ENCODE peak calls at places on chromosomes 12 and 14, in seven cellular contexts. G, H, J, U, I, C and Q are unnamed samples.

GRCh38 chr14:57209561-57209960 is 59.1 kb downstream of the EXOC5 start:
- DNase-seq in G (no peak), H (peak; percentile 73), J (peak; percentile 63), U (peak; percentile 2), I (no peak), C (peak; percentile 25), Q (no peak)

GRCh38 chr14:58313699-58314098 is 15.3 kb downstream of the ARID4A start:
- DNase-seq in G (no peak), H (no peak), J (no peak), U (no peak), I (no peak), C (no peak), Q (no peak)

GRCh38 chr12:119179335-119180021 is 747 bp downstream of the HSPB8 start:
- DNase-seq in G (peak; percentile 89), H (peak; percentile 70), J (peak; percentile 66), U (peak; percentile 69), I (peak; percentile 64), C (peak; percentile 58), Q (no peak)

GRCh38 chr12:69540606-69541386 is 44.5 kb upstream of the CCT2 start:
- DNase-seq in G (no peak), H (peak; percentile 84), J (peak; percentile 49), U (no peak), I (no peak), C (peak; percentile 50), Q (no peak)

GRCh38 chr12:8157484-8158198 is 826 bp downstream of the ZNF705A start:
- DNase-seq in G (no peak), H (peak; percentile 13), J (no peak), U (peak; percentile 69), I (no peak), C (no peak), Q (no peak)

GRCh38 chr12:132530851-132531250 is 40.9 kb downstream of the FBRSL1 start:
- DNase-seq in G (no peak), H (no peak), J (no peak), U (no peak), I (no peak), C (no peak), Q (no peak)

GRCh38 chr12:40016960-40017359 is 88.9 kb downstream of the SLC2A13 start:
- DNase-seq in G (no peak), H (peak; percentile 89), J (no peak), U (peak; percentile 74), I (no peak), C (peak; percentile 96), Q (no peak)

GRCh38 chr12:12870454-12870853 is 20.9 kb upstream of the GPRC5A start:
- DNase-seq in G (no peak), H (peak; percentile 100), J (peak; percentile 98), U (peak; percentile 99), I (no peak), C (peak; percentile 97), Q (no peak)

GRCh38 chr14:77804592-77804991 is 4.7 kb downstream of the ADCK1 start:
- DNase-seq in G (no peak), H (no peak), J (no peak), U (peak; percentile 49), I (no peak), C (peak; percentile 27), Q (no peak)

GRCh38 chr12:68040450-68041075 is 51.3 kb downstream of the IFNG-AS1 start:
- DNase-seq in G (peak; percentile 82), H (peak; percentile 73), J (peak; percentile 72), U (peak; percentile 76), I (peak; percentile 83), C (peak; percentile 77), Q (no peak)

GRCh38 chr14:29016050-29016900 is 249.7 kb downstream of the FOXG1 start:
- DNase-seq in G (peak; percentile 73), H (peak; percentile 51), J (peak; percentile 31), U (peak; percentile 53), I (peak; percentile 35), C (peak; percentile 60), Q (no peak)
- TF ChIP-seq CTCF in G (peak; percentile 95), H (peak; percentile 74), J (peak; percentile 94), U (peak; percentile 31), I (peak; percentile 37), C (peak; percentile 96), Q (peak; percentile 35)

DNA sequence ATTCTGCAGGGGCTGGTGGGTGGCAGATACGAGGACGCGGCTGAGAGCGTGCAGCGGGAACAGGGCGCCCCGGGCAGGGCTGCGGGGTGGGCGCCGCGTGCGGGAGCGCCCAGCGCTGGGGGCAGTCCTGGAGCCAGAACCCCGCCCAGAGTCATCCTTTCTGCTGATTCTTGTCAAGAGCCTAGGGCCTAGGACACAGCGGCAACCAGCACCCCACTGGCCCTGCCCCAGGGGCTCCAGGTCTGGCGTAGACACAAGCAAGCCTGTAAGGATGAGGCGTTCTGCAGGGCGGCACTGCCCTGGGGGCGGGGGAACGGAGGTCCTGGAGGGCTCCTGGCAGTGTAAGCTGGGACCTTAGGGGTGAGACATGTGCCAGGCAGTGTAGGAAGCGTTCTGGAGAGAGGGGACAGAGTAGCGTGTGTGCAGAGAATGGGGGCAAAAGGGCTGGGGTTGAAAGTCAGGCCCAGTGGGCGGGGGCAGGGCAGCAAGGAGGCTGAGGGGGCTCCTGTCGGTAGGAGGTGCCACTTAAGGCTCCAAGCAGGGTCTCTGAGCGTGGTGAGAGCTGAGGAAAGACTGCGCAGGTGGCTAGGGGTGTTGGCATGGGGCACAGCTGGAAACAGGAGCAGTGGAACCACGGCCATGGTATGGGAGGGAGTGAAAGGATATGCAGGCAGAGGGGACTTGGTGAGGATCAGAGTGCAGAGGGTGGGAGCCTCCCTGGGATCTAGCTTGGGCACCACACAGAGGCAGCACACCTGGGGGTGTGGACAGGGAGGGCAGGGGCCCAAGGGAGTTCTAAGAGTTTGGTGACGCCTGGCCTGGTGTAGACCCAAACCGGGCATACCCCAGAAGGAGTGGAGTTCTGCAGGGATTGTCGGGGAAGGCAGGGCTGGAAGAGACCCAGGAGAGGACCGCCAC is 859 bp upstream of the AHNAK2 start:
- DNase-seq in G (no peak), H (no peak), J (no peak), U (no peak), I (no peak), C (no peak), Q (peak; percentile 73)
- H3K4me3 ChIP-seq in G (peak overlapping the region; percentile 27), H (peak overlapping the region; percentile 41), J (peak overlapping the region; percentile 52), U (peak overlapping the region; percentile 30), I (no peak overlapping the region), C (peak overlapping the region; percentile 33), Q (peak overlapping the region; percentile 23)

GRCh38 chr12:6074979-6075585 is 49.4 kb downstream of the VWF start:
- DNase-seq in G (no peak), H (no peak), J (no peak), U (no peak), I (no peak), C (peak; percentile 41), Q (peak; percentile 83)
- TF ChIP-seq CTCF in G (no peak), H (no peak), J (no peak), U (no peak), I (no peak), C (no peak), Q (no peak)

GRCh38 chr14:92607251-92607650 is 93.7 kb downstream of the RIN3 start:
- DNase-seq in G (no peak), H (no peak), J (no peak), U (no peak), I (no peak), C (no peak), Q (no peak)

GRCh38 chr14:92607702-92608429 is 94.3 kb downstream of the RIN3 start:
- DNase-seq in G (no peak), H (peak; percentile 89), J (peak; percentile 80), U (peak; percentile 79), I (no peak), C (peak; percentile 98), Q (no peak)

GRCh38 chr14:92613008-92613658 is 99.6 kb downstream of the RIN3 start:
- DNase-seq in G (peak; percentile 48), H (no peak), J (no peak), U (peak; percentile 47), I (peak; percentile 12), C (no peak), Q (peak; percentile 88)

GRCh38 chr14:92610849-92611271 is 97.3 kb downstream of the RIN3 start:
- DNase-seq in G (no peak), H (no peak), J (no peak), U (no peak), I (no peak), C (no peak), Q (no peak)

GRCh38 chr14:92609955-92610354 is 96.4 kb downstream of the RIN3 start:
- DNase-seq in G (no peak), H (no peak), J (no peak), U (no peak), I (no peak), C (no peak), Q (no peak)
- H3K4me3 ChIP-seq in G (no peak overlapping the region), H (no peak overlapping the region), J (no peak overlapping the region), U (no peak overlapping the region), I (no peak overlapping the region), C (no peak overlapping the region), Q (no peak overlapping the region)

GRCh38 chr14:45664668-45665356 is 411.8 kb upstream of the MIS18BP1 start:
- DNase-seq in G (no peak), H (no peak), J (no peak), U (peak; percentile 9), I (no peak), C (no peak), Q (no peak)
- TF ChIP-seq CTCF in G (no peak), H (no peak), J (no peak), U (no peak), I (no peak), C (no peak), Q (no peak)

GRCh38 chr12:49945394-49946080 is 5.0 kb upstream of the AQP2 start:
- DNase-seq in G (peak; percentile 79), H (peak; percentile 79), J (peak; percentile 65), U (peak; percentile 82), I (peak; percentile 81), C (peak; percentile 78), Q (peak; percentile 90)
- H3K4me3 ChIP-seq in G (no peak overlapping the region), H (no peak overlapping the region), J (peak overlapping the region; percentile 39), U (no peak overlapping the region), I (no peak overlapping the region), C (no peak overlapping the region), Q (peak overlapping the region; percentile 62)

GRCh38 chr14:99440278-99440677 is 40.4 kb downstream of the SETD3 start:
- DNase-seq in G (no peak), H (no peak), J (no peak), U (peak; percentile 7), I (no peak), C (no peak), Q (no peak)
- TF ChIP-seq CTCF in G (no peak), H (no peak), J (no peak), U (no peak), I (no peak), C (no peak), Q (no peak)